ENCODE peak calls at places on chromosomes 11 and 22, in seven cellular contexts. B is naive thymus-derived CD8-positive, alpha-beta T cell; A is NCI-H510A treated with DMSO at 0.1 percent for 48 hours; G is stimulated activated CD4-positive, alpha-beta T cell treated with anti-CD3 and anti-CD28 coated beads, Interleukin-2, amount 100 ng/mL, for 24 hours; O is EH; F is NCI-H1417; K is KG1. J is an unnamed sample.

GRCh38 chr11:3641191-3641590 is 601 bp downstream of the ART5 start:
- DNase-seq in B (no peak), A (no peak), G (no peak), O (no peak), F (no peak), K (no peak), J (no peak)

GRCh38 chr22:40147388-40148176 is 30.1 kb upstream of the TNRC6B start:
- DNase-seq in B (no peak), A (no peak), G (no peak), O (no peak), F (no peak), K (no peak), J (no peak)

GRCh38 chr11:35239476-35240075 is 100.6 kb downstream of the CD44 start:
- DNase-seq in B (no peak), A (no peak), G (no peak), O (no peak), F (no peak), K (no peak), J (no peak)

GRCh38 chr22:26748845-26749244 is 91.5 kb downstream of the MIAT start:
- DNase-seq in B (no peak), A (no peak), G (no peak), O (no peak), F (no peak), K (no peak), J (no peak)

GRCh38 chr11:112322173-112322813 is 61.6 kb upstream of the PLET1 start:
- DNase-seq in B (no peak), A (no peak), G (no peak), O (no peak), F (no peak), K (no peak), J (no peak)

GRCh38 chr11:128968916-128969315 is 26.2 kb upstream of the TP53AIP1 start:
- DNase-seq in B (no peak), A (no peak), G (no peak), O (no peak), F (no peak), K (no peak), J (no peak)

GRCh38 chr11:9765320-9766101 is 101.6 kb downstream of the SWAP70 start:
- DNase-seq in B (no peak), A (peak), G (no peak), O (peak), F (no peak), K (no peak), J (no peak)

GRCh38 chr11:124202951-124203350 is 19.8 kb downstream of the OR10D3 start:
- DNase-seq in B (no peak), A (no peak), G (no peak), O (no peak), F (no peak), K (no peak), J (no peak)

GRCh38 chr11:95154514-95154913 is 64.9 kb downstream of the ENDOD1 start:
- DNase-seq in B (peak), A (peak), G (peak), O (no peak), F (peak), K (peak), J (peak)

GRCh38 chr22:24595228-24595627 is 2.4 kb upstream of the LRRC75B start:
- DNase-seq in B (no peak), A (no peak), G (no peak), O (no peak), F (no peak), K (no peak), J (no peak)

GRCh38 chr11:31645747-31646146 is 136.2 kb downstream of the ELP4 start:
- DNase-seq in B (no peak), A (no peak), G (no peak), O (peak), F (no peak), K (no peak), J (peak)

GRCh38 chr11:60169264-60169915 is 13.5 kb downstream of the MS4A6A start:
- DNase-seq in B (no peak), A (no peak), G (no peak), O (no peak), F (no peak), K (no peak), J (peak)

GRCh38 chr11:623999-624704 is 603 bp downstream of the CDHR5 start:
- DNase-seq in B (no peak), A (no peak), G (no peak), O (peak), F (no peak), K (no peak), J (peak)

GRCh38 chr11:44899959-44900358 is 50.7 kb downstream of the TP53I11 start:
- DNase-seq in B (no peak), A (no peak), G (peak), O (peak), F (no peak), K (no peak), J (peak)

GRCh38 chr11:44505591-44506054 is 59.8 kb upstream of the CD82 start:
- DNase-seq in B (no peak), A (no peak), G (no peak), O (peak), F (no peak), K (no peak), J (no peak)

GRCh38 chr22:17266261-17266971 is 47.2 kb upstream of the ADA2 start:
- DNase-seq in B (no peak), A (peak), G (no peak), O (no peak), F (peak), K (no peak), J (no peak)

GRCh38 chr11:43685483-43685882 is 4.9 kb downstream of the HSD17B12 start:
- DNase-seq in B (no peak), A (no peak), G (no peak), O (no peak), F (no peak), K (no peak), J (no peak)

GRCh38 chr22:21970800-21971617 is 11.6 kb downstream of the TOP3B start:
- DNase-seq in B (no peak), A (no peak), G (no peak), O (no peak), F (no peak), K (no peak), J (no peak)

GRCh38 chr11:44329472-44330230 is 19.7 kb upstream of the ALX4 start:
- DNase-seq in B (no peak), A (no peak), G (no peak), O (no peak), F (no peak), K (no peak), J (no peak)

GRCh38 chr11:12198261-12198925 is 88.0 kb downstream of the MICAL2 start:
- DNase-seq in B (no peak), A (no peak), G (no peak), O (no peak), F (no peak), K (no peak), J (no peak)

GRCh38 chr22:26043031-26043430 is 126.2 kb upstream of the SEZ6L start:
- DNase-seq in B (no peak), A (no peak), G (no peak), O (no peak), F (no peak), K (no peak), J (no peak)

GRCh38 chr11:65967329-65967934 is 5.9 kb downstream of the SART1 start:
- DNase-seq in B (no peak), A (no peak), G (no peak), O (no peak), F (no peak), K (no peak), J (no peak)

GRCh38 chr11:61690706-61691377 is 10.7 kb downstream of the DAGLA start:
- DNase-seq in B (no peak), A (no peak), G (no peak), O (no peak), F (peak), K (no peak), J (no peak)

GRCh38 chr11:469684-470667 is 19.9 kb downstream of the PTDSS2 start:
- DNase-seq in B (no peak), A (no peak), G (no peak), O (peak), F (no peak), K (no peak), J (no peak)

GRCh38 chr22:40212126-40212525 is 34.4 kb downstream of the TNRC6B start:
- DNase-seq in B (no peak), A (no peak), G (no peak), O (no peak), F (no peak), K (no peak), J (no peak)

GRCh38 chr11:116366980-116367640 is 405.7 kb downstream of the BUD13 start:
- DNase-seq in B (no peak), A (no peak), G (no peak), O (no peak), F (no peak), K (no peak), J (no peak)

GRCh38 chr22:37674951-37675929 is at the start of gene LGALS1:
- DNase-seq in B (peak), A (peak), G (peak), O (peak), F (peak), K (peak), J (peak)

GRCh38 chr11:126434950-126435335 is 79.5 kb downstream of the ST3GAL4 start:
- DNase-seq in B (no peak), A (no peak), G (no peak), O (no peak), F (no peak), K (no peak), J (no peak)

GRCh38 chr11:44275961-44276550 is 33.9 kb downstream of the ALX4 start:
- DNase-seq in B (no peak), A (no peak), G (no peak), O (no peak), F (no peak), K (no peak), J (no peak)

GRCh38 chr11:2509481-2510001 is 64.7 kb downstream of the KCNQ1 start:
- DNase-seq in B (no peak), A (no peak), G (no peak), O (no peak), F (no peak), K (no peak), J (no peak)

GRCh38 chr11:19934828-19935259 is 222.2 kb downstream of the NAV2 start:
- DNase-seq in B (no peak), A (no peak), G (no peak), O (peak), F (no peak), K (no peak), J (no peak)

GRCh38 chr11:130874396-130874795 is 41.9 kb downstream of the SNX19 start:
- DNase-seq in B (no peak), A (no peak), G (no peak), O (no peak), F (no peak), K (no peak), J (no peak)

J was measured in HCT116.